ENCODE peak calls at places on chromosomes 11 and 22, in seven cellular contexts. P, M, X, J, U, E and Z are unnamed samples.

GRCh38 chr11:10490398-10491232 is 35.6 kb downstream of the AMPD3 start:
- DNase-seq in J (no peak), U (peak), X (peak), E (peak), M (peak), P (peak), Z (peak)

GRCh38 chr11:104584823-104585222 is 313.4 kb downstream of the CASP12 start:
- DNase-seq in X (no peak), U (no peak), J (no peak), E (no peak), P (no peak), M (no peak), Z (no peak)

GRCh38 chr11:104327864-104328513 is 164.0 kb upstream of the PDGFD start:
- DNase-seq in M (no peak), P (no peak), X (no peak), U (no peak), E (no peak), J (no peak), Z (no peak)

GRCh38 chr11:34624069-34624468 is 3.2 kb downstream of the EHF start:
- DNase-seq in J (no peak), P (no peak), M (no peak), E (no peak), U (no peak), X (no peak), Z (no peak)

GRCh38 chr22:28142361-28142801 is 223.3 kb upstream of the PITPNB start:
- DNase-seq in U (no peak), E (peak), J (no peak), P (peak), M (peak), X (peak), Z (peak)

GRCh38 chr11:124517314-124517713 is 26.1 kb downstream of the OR8B12 start:
- DNase-seq in U (no peak), J (no peak), X (no peak), M (no peak), E (no peak), P (no peak), Z (no peak)

GRCh38 chr11:134126197-134126822 is 57.4 kb downstream of the JAM3 start:
- DNase-seq in P (peak), X (peak), U (peak), J (peak), M (peak), E (no peak), Z (no peak)

GRCh38 chr22:40862537-40862936 is 624 bp upstream of the DNAJB7 start:
- DNase-seq in X (no peak), J (no peak), U (no peak), M (no peak), P (no peak), E (no peak), Z (no peak)

GRCh38 chr11:64246874-64247728 is at the start of gene PPP1R14B:
- DNase-seq in U (peak), X (peak), E (peak), J (no peak), M (peak), P (peak), Z (peak)

GRCh38 chr22:32777997-32778396 is 23.5 kb upstream of the TIMP3 start:
- DNase-seq in M (no peak), U (no peak), E (no peak), X (no peak), J (no peak), P (no peak), Z (no peak)
- H3K4me2 ChIP-seq in M (no peak), U (no peak), E (no peak), X (no peak), J (no peak), P (no peak), Z (no peak)

GRCh38 chr22:38050720-38051119 is 6.5 kb upstream of the PICK1 start:
- DNase-seq in M (no peak), J (no peak), P (no peak), X (no peak), E (no peak), U (no peak), Z (no peak)
- H3K4me2 ChIP-seq in M (no peak), J (no peak), P (no peak), X (no peak), E (no peak), U (no peak), Z (no peak)

GRCh38 chr11:119481667-119482400 is 58.9 kb upstream of the THY1 start:
- DNase-seq in E (no peak), X (no peak), J (no peak), P (no peak), U (no peak), M (no peak), Z (no peak)
- H3K4me2 ChIP-seq in E (peak), X (no peak), J (peak), P (no peak), U (peak), M (peak), Z (peak)

DNA sequence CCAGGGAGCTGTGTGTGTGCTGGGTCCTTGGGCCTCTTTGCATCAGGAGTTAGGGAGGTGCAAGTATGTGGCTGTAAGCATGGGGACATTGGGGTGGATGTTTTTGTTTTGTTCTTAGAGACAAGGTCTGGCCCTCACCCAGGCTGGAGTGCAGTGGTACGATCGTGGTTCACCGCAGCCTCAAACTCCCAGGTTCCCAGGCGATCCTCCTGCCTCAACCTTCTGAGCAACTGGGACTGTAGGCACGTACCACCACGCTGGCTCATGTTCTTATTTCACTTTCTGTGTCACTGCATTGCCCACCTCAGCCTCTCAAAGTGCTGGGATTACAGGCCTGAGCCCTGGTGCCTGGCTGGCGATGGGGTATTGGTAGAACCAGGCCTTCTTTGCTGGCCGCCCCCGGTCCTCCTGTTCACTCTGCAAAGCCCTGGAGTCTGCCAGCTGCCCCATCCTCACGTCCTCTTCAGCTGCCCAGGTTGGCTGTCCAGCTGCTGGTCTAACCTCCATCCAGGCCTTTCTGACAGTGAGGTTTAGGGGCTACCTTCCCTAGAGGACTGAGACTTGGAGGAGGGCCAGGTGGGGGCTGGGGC is 851 bp upstream of the GRAMD4 start:
- DNase-seq in U (no peak), J (no peak), X (no peak), P (peak), E (no peak), M (no peak), Z (no peak)
- H3K4me2 ChIP-seq in U (no peak), J (no peak), X (no peak), P (no peak), E (no peak), M (no peak), Z (peak)

GRCh38 chr22:37314315-37315046 is 32.2 kb downstream of the CYTH4 start:
- DNase-seq in J (no peak), P (no peak), X (peak), E (no peak), M (no peak), U (no peak), Z (no peak)
- H3K4me2 ChIP-seq in J (no peak), P (no peak), X (no peak), E (no peak), M (no peak), U (no peak), Z (no peak)